ENCODE peak calls at places on chromosomes 3 and 15, in eight cellular contexts. M is hepatocyte; U is lower lobe of right lung; J is psoas muscle; Z is pancreas; K is left lung; R is naive thymus-derived CD4-positive, alpha-beta T cell; C is cardiac muscle cell. L is an unnamed sample.
A peak's percentile ranks its signal among the peaks of the same experiment; 100 is the strongest.

GRCh38 chr3:12901631-12902045 is 60.3 kb upstream of the RPL32 start:
- DNase-seq in J (peak; percentile 41), K (no peak), M (no peak), C (no peak), Z (no peak), U (peak; percentile 14), R (no peak), L (no peak)

GRCh38 chr15:28990390-28990789 is 104.6 kb downstream of the APBA2 start:
- DNase-seq in Z (no peak), C (no peak), J (no peak), K (no peak), U (no peak), M (no peak), R (no peak), L (no peak)

GRCh38 chr3:74897006-74897405 is 282.5 kb upstream of the CNTN3 start:
- DNase-seq in C (no peak), Z (no peak), J (no peak), R (no peak), U (no peak), M (no peak), K (no peak), L (no peak)

GRCh38 chr3:143442761-143443477 is 323.3 kb downstream of the CHST2 start:
- DNase-seq in Z (no peak), C (no peak), J (no peak), R (no peak), U (no peak), K (no peak), M (no peak), L (no peak)

GRCh38 chr3:101695779-101696372 is 9.4 kb upstream of the RPL24 start:
- DNase-seq in M (peak; percentile 79), R (peak; percentile 57), U (no peak), C (peak; percentile 68), Z (no peak), J (no peak), K (no peak), L (no peak)

GRCh38 chr15:91348812-91349500 is 248.9 kb downstream of the SV2B start:
- DNase-seq in J (no peak), M (no peak), R (no peak), C (no peak), Z (no peak), U (no peak), K (no peak), L (no peak)

GRCh38 chr3:105676621-105677300 is 192.1 kb downstream of the CBLB start:
- DNase-seq in Z (no peak), K (no peak), U (no peak), C (no peak), J (no peak), R (no peak), M (no peak), L (no peak)

GRCh38 chr3:101070260-101071121 is 77.3 kb upstream of the ABI3BP start:
- DNase-seq in U (peak; percentile 78), K (peak; percentile 41), Z (peak; percentile 88), C (peak; percentile 25), J (peak; percentile 70), M (peak; percentile 79), R (peak; percentile 25), L (no peak)

GRCh38 chr3:37183375-37183831 is 9.0 kb upstream of the LRRFIP2 start:
- DNase-seq in Z (no peak), U (no peak), J (no peak), M (no peak), K (no peak), C (peak; percentile 94), R (no peak), L (no peak)

GRCh38 chr3:159031280-159031679 is 229.4 kb downstream of the MFSD1 start:
- DNase-seq in C (no peak), M (no peak), U (no peak), R (no peak), Z (no peak), K (no peak), J (no peak), L (no peak)

GRCh38 chr3:71543371-71544016 is 40.0 kb downstream of the FOXP1 start:
- DNase-seq in R (no peak), M (no peak), K (no peak), Z (no peak), J (no peak), U (no peak), C (no peak), L (no peak)

GRCh38 chr3:61913657-61914056 is 352.3 kb downstream of the PTPRG start:
- DNase-seq in U (no peak), Z (no peak), K (no peak), M (no peak), J (no peak), R (no peak), C (no peak), L (no peak)

GRCh38 chr3:58217209-58217811 is 6.5 kb upstream of the DNASE1L3 start:
- DNase-seq in R (peak; percentile 59), J (peak; percentile 67), U (peak; percentile 86), C (peak; percentile 71), K (peak; percentile 66), Z (peak; percentile 68), M (peak; percentile 75), L (peak; percentile 77)

GRCh38 chr15:78663703-78664102 is 22.7 kb upstream of the CHRNB4 start:
- DNase-seq in U (no peak), R (no peak), J (no peak), M (no peak), C (no peak), Z (no peak), K (no peak), L (no peak)

GRCh38 chr3:16140116-16140893 is 34.2 kb upstream of the GALNT15 start:
- DNase-seq in M (peak; percentile 21), J (peak; percentile 69), K (no peak), R (no peak), C (peak; percentile 96), U (no peak), Z (no peak), L (peak; percentile 84)

GRCh38 chr15:49151831-49152230 is 3.6 kb downstream of the COPS2 start:
- DNase-seq in C (no peak), M (no peak), R (no peak), U (no peak), J (no peak), K (no peak), Z (no peak), L (no peak)

GRCh38 chr3:120752230-120752629 is 9.7 kb downstream of the GTF2E1 start:
- DNase-seq in M (no peak), J (no peak), C (no peak), U (no peak), K (no peak), R (no peak), Z (no peak), L (no peak)

GRCh38 chr3:120749843-120750242 is 7.3 kb downstream of the GTF2E1 start:
- DNase-seq in J (no peak), Z (no peak), U (no peak), M (no peak), R (no peak), K (no peak), C (no peak), L (no peak)

GRCh38 chr3:120753831-120754230 is 11.3 kb downstream of the GTF2E1 start:
- DNase-seq in Z (no peak), J (no peak), M (no peak), U (no peak), R (no peak), K (no peak), C (no peak), L (no peak)

DNA sequence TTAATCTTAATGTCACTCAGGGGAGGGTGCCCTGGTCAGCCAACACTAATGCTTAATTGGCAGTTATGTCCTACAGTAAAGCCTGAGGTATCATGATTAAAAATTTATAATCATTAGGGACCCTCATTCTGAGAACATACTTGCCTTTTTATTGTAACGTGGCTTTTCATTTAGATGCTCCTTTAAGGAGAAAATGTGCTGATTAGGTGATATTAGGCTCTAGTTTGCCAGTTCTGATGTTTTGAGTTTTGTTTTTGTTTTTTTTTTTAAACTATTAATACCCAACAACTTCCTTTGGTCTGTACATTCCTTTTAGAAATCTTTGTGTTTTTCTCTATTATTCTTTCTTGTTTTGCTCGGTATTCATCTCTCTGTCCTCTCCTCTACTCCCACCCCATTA is 10.3 kb downstream of the GTF2E1 start:
- DNase-seq in M (no peak), K (no peak), Z (no peak), J (no peak), C (no peak), U (no peak), R (no peak), L (no peak)
- H3K36me3 ChIP-seq in M (no peaks in the 10 kb centered on the region), K (no peaks in the 10 kb centered on the region), Z (peaks cover 10% of the 10 kb centered on the region), J (peaks cover 12% of the 10 kb centered on the region), C (peaks cover 9% of the 10 kb centered on the region), U (peaks cover 22% of the 10 kb centered on the region), R (peaks cover 24% of the 10 kb centered on the region), L (peaks cover 12% of the 10 kb centered on the region)

DNA sequence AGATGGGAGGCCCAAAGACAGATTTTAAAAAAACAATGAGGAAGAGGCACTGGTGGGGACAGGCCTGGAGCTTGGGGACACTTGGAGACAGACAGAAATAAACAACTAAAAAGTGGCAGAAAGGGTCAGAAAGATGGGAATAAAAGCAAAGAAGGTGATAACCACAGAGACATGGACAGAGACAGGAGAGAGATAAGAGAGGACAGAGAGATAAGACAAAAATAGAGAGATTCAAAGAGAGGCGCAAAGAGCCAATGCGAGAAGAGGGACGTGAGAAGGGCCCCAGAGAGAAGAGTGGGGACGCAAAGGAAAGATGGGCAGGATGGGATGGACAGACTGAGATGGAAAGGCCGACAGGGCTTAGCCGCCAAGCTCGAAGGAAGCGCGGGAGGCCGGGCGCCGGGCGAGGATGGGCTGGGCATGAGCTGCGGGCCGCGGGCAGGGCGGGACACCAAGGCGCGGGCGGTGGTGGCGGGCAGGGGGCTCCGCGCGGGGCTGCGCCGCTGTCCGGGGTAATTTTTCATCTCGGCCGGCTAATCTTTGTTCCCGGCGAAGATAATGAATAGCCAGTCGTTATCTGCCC is 3.1 kb upstream of the GATA2 start:
- DNase-seq in R (no peak), M (no peak), K (no peak), Z (no peak), J (no peak), C (no peak), U (no peak), L (peak; percentile 57)
- H3K27me3 ChIP-seq in R (peaks cover 7% of the 10 kb centered on the region), M (peaks cover 75% of the 10 kb centered on the region), K (peaks cover 98% of the 10 kb centered on the region), Z (no peaks in the 10 kb centered on the region), J (no peaks in the 10 kb centered on the region), C (peaks cover 68% of the 10 kb centered on the region), U (peaks cover 89% of the 10 kb centered on the region), L (peaks cover 96% of the 10 kb centered on the region)

DNA sequence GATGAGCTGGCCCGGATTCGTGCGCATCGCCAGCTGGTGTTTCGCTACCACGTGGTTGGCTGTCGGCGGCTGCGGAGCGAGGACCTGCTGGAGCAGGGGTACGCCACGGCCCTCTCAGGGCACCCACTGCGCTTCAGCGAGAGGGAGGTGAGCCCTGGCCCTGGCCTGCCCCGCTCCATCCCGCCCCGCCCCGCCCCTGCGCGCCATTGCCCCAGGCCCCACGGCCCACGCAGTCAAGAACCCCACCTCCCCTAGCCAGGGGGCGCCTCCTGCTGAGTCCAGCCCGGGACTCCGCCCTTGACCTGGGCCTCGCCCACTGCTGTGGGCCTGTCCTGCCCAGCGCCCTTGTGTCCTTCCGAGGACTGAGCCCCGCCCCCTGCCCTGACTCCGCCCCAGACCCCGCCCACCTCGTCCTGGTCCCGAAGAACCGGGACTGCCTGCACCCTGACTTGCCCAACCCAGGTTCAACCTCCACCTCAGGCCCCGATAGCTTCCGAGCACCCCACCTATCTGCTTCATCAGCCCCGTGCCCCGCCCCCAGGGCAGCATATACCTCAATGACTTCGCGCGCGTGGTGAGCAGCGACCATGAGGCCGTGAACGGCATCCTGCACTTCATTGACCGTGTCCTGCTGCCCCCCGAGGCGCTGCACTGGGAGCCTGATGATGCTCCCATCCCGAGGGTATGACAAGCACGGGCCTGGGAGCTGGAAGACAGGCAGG is 14.8 kb downstream of the NT5DC2 start:
- DNase-seq in Z (no peak), C (peak; percentile 45), U (peak; percentile 68), R (no peak), K (no peak), J (peak; percentile 76), M (no peak), L (no peak)
- H3K36me3 ChIP-seq in Z (no peaks in the 10 kb centered on the region), C (no peaks in the 10 kb centered on the region), U (peaks cover 48% of the 10 kb centered on the region), R (no peaks in the 10 kb centered on the region), K (no peaks in the 10 kb centered on the region), J (no peaks in the 10 kb centered on the region), M (no peaks in the 10 kb centered on the region), L (peaks cover 6% of the 10 kb centered on the region)

GRCh38 chr3:187484547-187485325 is 116.6 kb downstream of the RTP4 start:
- DNase-seq in Z (no peak), R (no peak), C (no peak), K (no peak), M (peak; percentile 11), J (no peak), U (no peak), L (no peak)
- H3K27me3 ChIP-seq in Z (no peaks in the 10 kb centered on the region), R (no peaks in the 10 kb centered on the region), C (no peaks in the 10 kb centered on the region), K (no peaks in the 10 kb centered on the region), M (no peaks in the 10 kb centered on the region), J (no peaks in the 10 kb centered on the region), U (peaks cover 6% of the 10 kb centered on the region), L (no peaks in the 10 kb centered on the region)

L was measured in tibial artery.